ENCODE peak calls at places on chromosomes 6 and 20, in nine cellular contexts. O is T47D; X is bronchial epithelial cell; Z is H7; R is activated naive CD8-positive, alpha-beta T cell treated with anti-CD3 and anti-CD28 coated beads for 36 hours; C is psoas muscle; U is pons; Q is tibial artery; M is B cell. T is an unnamed sample.

GRCh38 chr6:14896475-14896874 is 349.4 kb upstream of the JARID2 start:
- DNase-seq in Q (no peak), X (peak; percentile 20), Z (no peak), M (no peak), U (no peak), C (no peak), O (no peak), R (no peak), T (no peak)

GRCh38 chr20:52096117-52096516 is 95.5 kb downstream of the ZFP64 start:
- DNase-seq in O (no peak), Z (no peak), R (no peak), U (no peak), M (no peak), C (no peak), Q (no peak), X (no peak), T (no peak)

GRCh38 chr6:122640377-122640776 is 30.2 kb downstream of the PKIB start:
- DNase-seq in X (peak; percentile 84), U (no peak), Q (no peak), Z (no peak), R (no peak), C (no peak), M (no peak), O (peak; percentile 10), T (no peak)

GRCh38 chr20:47785900-47786762 is 850 bp upstream of the SULF2 start:
- DNase-seq in C (peak; percentile 70), U (peak; percentile 66), Q (peak; percentile 85), M (peak; percentile 49), R (peak; percentile 20), O (peak; percentile 76), X (peak; percentile 70), Z (peak; percentile 90), T (no peak)

GRCh38 chr6:37125779-37126553 is 44.0 kb upstream of the PIM1 start:
- DNase-seq in Q (no peak), X (no peak), Z (peak; percentile 76), C (no peak), R (no peak), U (no peak), M (no peak), O (no peak), T (no peak)

GRCh38 chr6:105051941-105052471 is 95.1 kb downstream of the LIN28B start:
- DNase-seq in Q (no peak), C (no peak), U (no peak), M (no peak), Z (no peak), O (no peak), X (peak; percentile 73), R (no peak), T (no peak)

GRCh38 chr6:165615629-165616028 is 47.4 kb downstream of the PDE10A start:
- DNase-seq in M (no peak), R (no peak), Q (no peak), U (peak; percentile 19), O (no peak), X (no peak), Z (no peak), C (no peak), T (no peak)

GRCh38 chr6:53530346-53530745 is 14.6 kb downstream of the GCLC start:
- DNase-seq in Z (peak; percentile 43), M (no peak), R (no peak), Q (no peak), X (peak; percentile 72), U (no peak), C (no peak), O (no peak), T (no peak)

GRCh38 chr6:3356824-3357420 is 98.2 kb downstream of the PSMG4 start:
- DNase-seq in Q (no peak), Z (no peak), M (no peak), C (no peak), R (no peak), O (peak; percentile 72), U (no peak), X (no peak), T (no peak)

GRCh38 chr6:89467437-89467836 is 34.5 kb downstream of the ANKRD6 start:
- DNase-seq in Z (no peak), U (no peak), M (no peak), R (no peak), X (no peak), Q (no peak), C (no peak), O (no peak), T (no peak)

GRCh38 chr6:95501032-95501904 is 76.1 kb upstream of the MANEA start:
- DNase-seq in Z (no peak), U (no peak), C (no peak), O (no peak), R (no peak), M (no peak), X (no peak), Q (no peak), T (no peak)

GRCh38 chr6:75723382-75723781 is 25.7 kb upstream of the MYO6 start:
- DNase-seq in O (no peak), Z (no peak), M (no peak), Q (no peak), X (no peak), C (no peak), U (no peak), R (no peak), T (no peak)

GRCh38 chr6:8389034-8389818 is 46.1 kb downstream of the SLC35B3 start:
- DNase-seq in O (no peak), X (no peak), Z (no peak), R (no peak), C (no peak), U (no peak), M (no peak), Q (no peak), T (no peak)

GRCh38 chr20:25059487-25059820 is 1.5 kb upstream of the ACSS1 start:
- DNase-seq in O (no peak), Z (no peak), R (no peak), X (no peak), Q (peak; percentile 51), M (no peak), U (no peak), C (no peak), T (no peak)

GRCh38 chr6:137372532-137372931 is 121.7 kb downstream of the OLIG3 start:
- DNase-seq in O (no peak), X (no peak), Q (no peak), C (no peak), M (no peak), Z (no peak), R (no peak), U (no peak), T (no peak)

GRCh38 chr6:67190733-67191132 is 1444.3 kb upstream of the ADGRB3 start:
- DNase-seq in O (no peak), M (no peak), X (no peak), Q (no peak), R (no peak), U (no peak), C (no peak), Z (no peak), T (no peak)

GRCh38 chr6:30875244-30876038 is 8.9 kb upstream of the DDR1 start:
- DNase-seq in C (no peak), Q (no peak), X (peak; percentile 62), U (no peak), Z (peak; percentile 14), O (peak; percentile 99), R (no peak), M (no peak), T (no peak)

GRCh38 chr6:75024796-75025195 is 181.1 kb downstream of the COL12A1 start:
- DNase-seq in U (no peak), Z (no peak), R (no peak), C (no peak), X (peak; percentile 27), M (no peak), Q (no peak), O (no peak), T (no peak)

GRCh38 chr6:2630891-2631458 is 119.7 kb downstream of the MYLK4 start:
- DNase-seq in Z (no peak), U (no peak), X (peak; percentile 66), M (no peak), R (no peak), Q (no peak), O (no peak), C (no peak), T (no peak)